ENCODE peak calls at places on chromosomes 5 and 9, in four cellular contexts. I is adrenal gland, R is midbrain, E is lower lobe of right lung. O is an unnamed sample.

GRCh38 chr9:68844623-68845612 is 139.9 kb downstream of the PIP5K1B start:
- DNase-seq in I (peak; percentile 35), R (peak; percentile 31), E (no peak), O (peak; percentile 72)

GRCh38 chr5:82022499-82022898 is 50.7 kb downstream of the ATG10 start:
- DNase-seq in I (no peak), R (no peak), E (no peak), O (no peak)

GRCh38 chr9:13915131-13915530 is 398.8 kb downstream of the NFIB start:
- DNase-seq in I (no peak), R (no peak), E (no peak), O (no peak)

GRCh38 chr5:71748360-71748759 is 29.3 kb downstream of the CARTPT start:
- DNase-seq in I (peak; percentile 70), R (no peak), E (peak; percentile 45), O (no peak)

GRCh38 chr5:60334281-60334713 is 365.7 kb downstream of the DEPDC1B start:
- DNase-seq in I (no peak), R (no peak), E (no peak), O (no peak)

GRCh38 chr5:149954798-149955197 is 5.8 kb upstream of the SLC26A2 start:
- DNase-seq in I (no peak), R (no peak), E (no peak), O (no peak)

GRCh38 chr9:133134419-133135190 is 13.6 kb upstream of the RALGDS start:
- DNase-seq in I (no peak), R (no peak), E (no peak), O (no peak)

GRCh38 chr5:141528401-141528984 is 39.6 kb downstream of the PCDHGC5 start:
- DNase-seq in I (peak; percentile 73), R (no peak), E (no peak), O (no peak)

GRCh38 chr5:107121793-107122519 is 548.8 kb downstream of the EFNA5 start:
- DNase-seq in I (no peak), R (no peak), E (no peak), O (no peak)

GRCh38 chr5:163540711-163541110 is 35.3 kb downstream of the MAT2B start:
- DNase-seq in I (no peak), R (no peak), E (no peak), O (no peak)

GRCh38 chr9:114592356-114592755 is 4.8 kb downstream of the ATP6V1G1 start:
- DNase-seq in I (peak; percentile 27), R (no peak), E (no peak), O (peak; percentile 34)

GRCh38 chr9:124810513-124811355 is 33.8 kb downstream of the OLFML2A start:
- DNase-seq in I (no peak), R (no peak), E (no peak), O (no peak)

GRCh38 chr5:136123236-136123768 is 9.3 kb upstream of the SMAD5 start:
- DNase-seq in I (no peak), R (no peak), E (no peak), O (no peak)

GRCh38 chr5:32443541-32444190 is 874 bp downstream of the ZFR start:
- DNase-seq in I (peak; percentile 51), R (peak; percentile 44), E (peak; percentile 62), O (peak; percentile 34)

GRCh38 chr5:36820900-36821299 is 55.7 kb upstream of the NIPBL start:
- DNase-seq in I (no peak), R (no peak), E (no peak), O (no peak)

GRCh38 chr5:172939045-172939444 is 20.2 kb upstream of the RPL26L1 start:
- DNase-seq in I (no peak), R (no peak), E (no peak), O (no peak)

GRCh38 chr9:81032831-81033230 is 656.5 kb downstream of the TLE1 start:
- DNase-seq in I (no peak), R (no peak), E (no peak), O (no peak)

GRCh38 chr9:130453487-130453886 is 8.7 kb downstream of the ASS1 start:
- DNase-seq in I (peak; percentile 80), R (no peak), E (no peak), O (no peak)

GRCh38 chr9:137456061-137456863 is 2.9 kb downstream of the NSMF start:
- DNase-seq in I (peak; percentile 6), R (peak; percentile 31), E (peak; percentile 37), O (peak; percentile 5)

GRCh38 chr5:148565148-148565547 is 89.2 kb downstream of the HTR4 start:
- DNase-seq in I (no peak), R (no peak), E (no peak), O (no peak)

O was measured in Ammon's horn.